ENCODE peak calls at places on chromosomes 6 and 20, in nine cellular contexts. Z is GM06990; K is LHCN-M2; F is cerebellar cortex; J is cardiac septum; H is stimulated activated naive CD8-positive, alpha-beta T cell treated with anti-CD3 and anti-CD28 coated beads, Interleukin-15, Interleukin-2, amounts not matched to agents 100 U/mL and 50 U/mL, for 24 hours; W is esophagus squamous epithelium; I is heart right ventricle; B is T47D. A is an unnamed sample.

GRCh38 chr6:101477436-101477835 is 83.9 kb downstream of the GRIK2 start:
- DNase-seq in K (no peak), Z (no peak), F (peak; percentile 96), H (no peak), B (no peak), J (no peak), W (no peak), I (no peak), A (no peak)

GRCh38 chr20:45269056-45269455 is 14.7 kb upstream of the SLPI start:
- DNase-seq in H (no peak), B (no peak), Z (no peak), W (no peak), I (no peak), K (no peak), J (no peak), F (no peak), A (no peak)

GRCh38 chr20:32761831-32762753 is at the start of gene DNMT3B:
- DNase-seq in F (peak; percentile 69), K (peak; percentile 75), J (peak; percentile 89), B (peak; percentile 91), I (peak; percentile 85), Z (peak; percentile 78), H (peak; percentile 82), W (no peak), A (peak; percentile 92)

GRCh38 chr6:52498538-52499017 is 78.3 kb downstream of the TRAM2 start:
- DNase-seq in F (no peak), Z (peak; percentile 74), J (no peak), H (no peak), W (no peak), I (no peak), K (no peak), B (no peak), A (no peak)

GRCh38 chr6:53412751-53413150 is 64.0 kb upstream of the ELOVL5 start:
- DNase-seq in B (no peak), K (no peak), I (no peak), W (no peak), Z (no peak), J (no peak), F (no peak), H (no peak), A (no peak)

GRCh38 chr20:51731771-51732453 is 36.3 kb downstream of the ATP9A start:
- DNase-seq in W (no peak), H (peak; percentile 26), F (no peak), B (no peak), J (no peak), Z (no peak), K (peak; percentile 50), I (peak; percentile 15), A (no peak)

GRCh38 chr6:31888281-31889258 is 8.9 kb downstream of the EHMT2 start:
- DNase-seq in K (no peak), I (no peak), H (peak; percentile 78), W (no peak), B (no peak), F (no peak), J (no peak), Z (no peak), A (no peak)

GRCh38 chr6:161394437-161394836 is 120.6 kb upstream of the AGPAT4 start:
- DNase-seq in H (no peak), J (peak; percentile 14), F (no peak), W (no peak), I (no peak), B (no peak), Z (no peak), K (no peak), A (no peak)

GRCh38 chr6:88982720-88983119 is 19.3 kb upstream of the RNGTT start:
- DNase-seq in H (no peak), J (no peak), Z (no peak), W (no peak), B (peak; percentile 71), K (peak; percentile 85), F (peak; percentile 83), I (peak; percentile 35), A (no peak)

GRCh38 chr6:21597706-21598273 is 4.2 kb downstream of the SOX4 start:
- DNase-seq in H (no peak), J (no peak), K (peak; percentile 53), B (peak; percentile 21), F (peak; percentile 49), W (no peak), Z (no peak), I (no peak), A (no peak)

GRCh38 chr6:39314273-39314790 is at the start of gene KCNK17:
- DNase-seq in K (no peak), H (no peak), W (no peak), I (no peak), Z (no peak), J (no peak), F (no peak), B (no peak), A (no peak)

GRCh38 chr20:47489448-47489872 is 12.2 kb upstream of the NCOA3 start:
- DNase-seq in W (no peak), I (peak; percentile 35), Z (peak; percentile 68), B (no peak), F (no peak), K (no peak), H (peak; percentile 37), J (no peak), A (peak; percentile 36)

A was measured in RWPE2.